ENCODE peak calls at places on chromosomes 6 and 20, in seven cellular contexts. N is tibial artery, W is prostate gland, I is fibroblast of lung, Z is fibroblast of the aortic adventitia, P is heart right ventricle, H is upper lobe of right lung. C is an unnamed sample.

GRCh38 chr20:2397595-2398145 is 17.0 kb downstream of the TGM6 start:
- DNase-seq in N (no peak), W (no peak), I (no peak), Z (no peak), P (no peak), H (no peak), C (no peak)

GRCh38 chr6:36692861-36693702 is 4.5 kb upstream of the RAB44 start:
- DNase-seq in N (peak; percentile 85), W (peak; percentile 47), I (no peak), Z (peak; percentile 24), P (peak; percentile 65), H (peak; percentile 70), C (no peak)

GRCh38 chr6:52612336-52613096 is 35.7 kb upstream of the TRAM2 start:
- DNase-seq in N (no peak), W (no peak), I (no peak), Z (no peak), P (no peak), H (no peak), C (no peak)

GRCh38 chr6:163655217-163656121 is 241.0 kb downstream of the QKI start:
- DNase-seq in N (no peak), W (no peak), I (no peak), Z (no peak), P (no peak), H (no peak), C (no peak)

GRCh38 chr6:1608976-1609661 is 596 bp upstream of the FOXC1 start:
- DNase-seq in N (peak; percentile 92), W (no peak), I (no peak), Z (peak; percentile 41), P (peak; percentile 44), H (no peak), C (no peak)

GRCh38 chr6:53752856-53753255 is 41.9 kb upstream of the LRRC1 start:
- DNase-seq in N (no peak), W (no peak), I (peak; percentile 45), Z (peak; percentile 72), P (no peak), H (no peak), C (peak; percentile 80)

GRCh38 chr6:83474309-83474708 is 38.0 kb upstream of the PRSS35 start:
- DNase-seq in N (no peak), W (no peak), I (peak; percentile 51), Z (peak; percentile 12), P (no peak), H (no peak), C (no peak)

GRCh38 chr6:104459543-104459942 is 400.2 kb downstream of the HACE1 start:
- DNase-seq in N (no peak), W (no peak), I (no peak), Z (no peak), P (no peak), H (no peak), C (no peak)

GRCh38 chr6:116376149-116376548 is 5.4 kb downstream of the DSE start:
- DNase-seq in N (no peak), W (peak; percentile 49), I (no peak), Z (no peak), P (no peak), H (no peak), C (peak; percentile 92)

GRCh38 chr6:167799033-167799933 is 27.4 kb upstream of the AFDN start:
- DNase-seq in N (no peak), W (no peak), I (peak; percentile 27), Z (no peak), P (no peak), H (no peak), C (no peak)

GRCh38 chr20:48797850-48798747 is 29.7 kb downstream of the PREX1 start:
- DNase-seq in N (no peak), W (no peak), I (no peak), Z (no peak), P (no peak), H (peak; percentile 35), C (no peak)

GRCh38 chr6:82178759-82179112 is 68.8 kb downstream of the IBTK start:
- DNase-seq in N (no peak), W (no peak), I (peak; percentile 19), Z (no peak), P (no peak), H (no peak), C (no peak)

GRCh38 chr6:56807335-56807991 is 147.4 kb upstream of the BEND6 start:
- DNase-seq in N (no peak), W (no peak), I (peak; percentile 37), Z (peak; percentile 54), P (no peak), H (no peak), C (no peak)

GRCh38 chr6:55320691-55321086 is 6.6 kb upstream of the GFRAL start:
- DNase-seq in N (no peak), W (no peak), I (no peak), Z (no peak), P (no peak), H (no peak), C (no peak)

GRCh38 chr6:136066005-136066404 is 184.1 kb downstream of the MTFR2 start:
- DNase-seq in N (no peak), W (no peak), I (peak; percentile 63), Z (peak; percentile 74), P (no peak), H (no peak), C (peak; percentile 93)

GRCh38 chr6:17858576-17858975 is 128.9 kb downstream of the KIF13A start:
- DNase-seq in N (no peak), W (no peak), I (no peak), Z (no peak), P (no peak), H (no peak), C (no peak)

GRCh38 chr6:139881728-139882211 is 507.3 kb upstream of the CITED2 start:
- DNase-seq in N (no peak), W (peak; percentile 34), I (peak; percentile 46), Z (peak; percentile 55), P (no peak), H (no peak), C (peak; percentile 61)

GRCh38 chr6:144150673-144151009 is 324 bp downstream of the STX11 start:
- DNase-seq in N (no peak), W (no peak), I (peak; percentile 29), Z (peak; percentile 33), P (peak; percentile 22), H (peak; percentile 77), C (no peak)

GRCh38 chr20:58647814-58648501 is 3.1 kb upstream of the STX16 start:
- DNase-seq in N (no peak), W (peak; percentile 58), I (peak; percentile 78), Z (peak; percentile 92), P (no peak), H (peak; percentile 8), C (no peak)

DNA sequence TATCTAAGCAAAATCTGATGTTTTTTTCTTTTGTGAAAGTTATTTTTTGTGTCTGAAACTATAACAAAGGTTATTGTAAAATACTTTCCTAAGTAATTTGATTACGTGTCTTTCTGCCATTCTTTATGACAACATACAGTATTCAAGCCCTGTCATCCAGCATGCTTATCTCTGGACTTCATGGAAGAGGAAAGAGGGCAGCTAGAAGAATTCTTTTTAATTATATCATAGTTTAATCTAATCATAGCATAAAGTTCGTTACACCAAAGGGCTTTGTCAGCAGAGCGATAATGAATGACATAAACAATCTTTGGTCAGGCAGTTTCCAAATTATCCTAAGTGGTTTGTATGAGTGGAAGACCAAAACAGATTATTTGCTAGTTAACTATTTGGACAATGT is 3.5 kb downstream of the ENPP3 start:
- DNase-seq in N (no peak), W (no peak), I (no peak), Z (no peak), P (no peak), H (no peak), C (no peak)
- H3K4me3 ChIP-seq in N (no peak overlapping the region), W (no peak overlapping the region), I (no peak overlapping the region), Z (no peak overlapping the region), P (no peak overlapping the region), H (no peak overlapping the region), C (no peak overlapping the region)

DNA sequence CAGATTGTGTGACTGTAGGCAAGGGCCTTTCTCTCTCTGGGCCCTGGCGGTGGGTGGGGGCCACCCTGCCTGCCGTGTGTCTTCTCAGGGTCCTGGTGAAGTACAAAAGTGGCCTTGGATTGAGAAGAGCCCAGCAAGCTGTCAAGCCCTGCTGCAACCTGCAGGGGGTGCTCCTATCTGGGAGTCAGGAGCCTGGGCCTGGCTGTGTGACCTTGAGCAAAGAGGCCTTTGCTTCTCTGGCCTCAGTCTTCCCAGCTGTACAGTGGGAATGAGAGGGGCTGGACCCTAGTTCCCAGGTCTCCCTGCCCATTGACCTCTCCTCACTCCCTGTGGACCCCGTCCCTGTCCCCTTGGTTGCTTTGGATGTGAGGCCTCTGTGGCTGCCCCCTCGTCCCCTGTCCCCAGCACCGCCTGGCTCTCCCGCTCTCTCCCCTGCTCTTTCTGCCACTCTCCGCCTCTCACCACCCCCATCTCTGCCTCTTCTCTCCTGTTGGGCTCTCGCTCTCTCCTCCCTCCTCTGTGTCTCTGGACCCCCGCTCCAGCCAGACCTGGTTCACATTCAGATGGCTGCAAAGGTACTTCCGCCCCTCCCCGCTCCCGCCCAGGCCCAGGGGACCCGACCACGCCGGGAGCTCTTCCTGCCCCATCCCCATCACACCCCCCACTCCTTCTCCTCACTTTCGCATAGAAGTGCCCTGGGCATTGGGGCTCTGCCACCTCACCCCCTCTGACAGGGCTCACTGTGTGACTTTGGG is 46.7 kb downstream of the SRC start:
- DNase-seq in N (no peak), W (no peak), I (no peak), Z (no peak), P (no peak), H (no peak), C (no peak)
- TF ChIP-seq CTCF in N (no peak), W (no peak), I (peak; percentile 38), Z (peak; percentile 33), P (no peak), H (no peak), C (peak; percentile 28)

GRCh38 chr6:43178951-43179830 is 2.8 kb upstream of the CUL9 start:
- DNase-seq in N (no peak), W (no peak), I (no peak), Z (no peak), P (no peak), H (no peak), C (no peak)

GRCh38 chr6:43180058-43180457 is 1.9 kb upstream of the CUL9 start:
- DNase-seq in N (no peak), W (no peak), I (no peak), Z (no peak), P (no peak), H (no peak), C (no peak)

GRCh38 chr6:43181942-43182860 is at the start of gene CUL9:
- DNase-seq in N (peak; percentile 92), W (peak; percentile 76), I (peak; percentile 75), Z (peak; percentile 58), P (peak; percentile 90), H (peak; percentile 95), C (peak; percentile 53)

GRCh38 chr6:43181621-43181941 is 415 bp upstream of the CUL9 start:
- DNase-seq in N (no peak), W (no peak), I (no peak), Z (no peak), P (no peak), H (no peak), C (no peak)

DNA sequence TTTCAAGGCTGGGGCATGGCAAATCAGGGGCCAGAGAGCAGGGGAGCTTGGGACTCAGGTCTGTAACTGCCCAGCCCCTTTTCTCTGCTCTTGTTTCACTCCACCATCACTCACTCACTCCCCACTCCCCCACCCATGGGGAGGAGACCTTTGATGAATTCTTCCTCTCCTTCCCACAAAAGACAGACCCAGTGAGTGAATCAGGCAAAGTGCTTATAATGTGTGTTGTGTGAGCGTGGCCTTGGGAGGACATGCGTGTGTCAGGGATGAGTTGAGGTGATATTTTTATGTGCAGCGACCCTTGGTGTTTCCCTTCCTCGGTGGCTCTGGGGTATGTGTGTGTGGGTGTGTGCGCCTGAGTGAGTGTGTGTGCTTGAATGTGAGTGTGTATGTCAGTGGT is 1.0 kb upstream of the CUL9 start:
- DNase-seq in N (no peak), W (no peak), I (no peak), Z (no peak), P (no peak), H (no peak), C (no peak)
- H3K4me3 ChIP-seq in N (no peak overlapping the region), W (no peak overlapping the region), I (no peak overlapping the region), Z (no peak overlapping the region), P (no peak overlapping the region), H (no peak overlapping the region), C (no peak overlapping the region)

GRCh38 chr20:10179574-10180298 is 38.9 kb upstream of the SNAP25 start:
- DNase-seq in N (no peak), W (no peak), I (peak; percentile 35), Z (no peak), P (no peak), H (no peak), C (peak; percentile 6)
- TF ChIP-seq CTCF in N (no peak), W (no peak), I (peak; percentile 63), Z (peak; percentile 39), P (no peak), H (peak; percentile 21), C (peak; percentile 14)